ENCODE peak calls at places on chromosomes 3 and 15, in eight cellular contexts. One of them, this sample, is unnamed.

GRCh38 chr3:126484662-126485061 is 9.0 kb upstream of the ZXDC start:
- DNase-seq in SW 1271: no peak
- DNase-seq in EL: no peak
- DNase-seq in GM23248: no peak
- DNase-seq in NCI-H1092 treated with DMSO at 0.1 percent for 48 hours: no peak
- DNase-seq in choroid plexus epithelial cell: no peak
- DNase-seq in activated CD8-positive, alpha-beta memory T cell treated with anti-CD3 and anti-CD28 coated beads for 48 hours: no peak
- DNase-seq in progenitor cell of endocrine pancreas: no peak
- DNase-seq in this sample: no peak

GRCh38 chr3:32703491-32703968 is 18.5 kb downstream of the CNOT10 start:
- DNase-seq in SW 1271: no peak
- DNase-seq in progenitor cell of endocrine pancreas: no peak
- DNase-seq in activated CD8-positive, alpha-beta memory T cell treated with anti-CD3 and anti-CD28 coated beads for 48 hours: no peak
- DNase-seq in GM23248: no peak
- DNase-seq in choroid plexus epithelial cell: peak
- DNase-seq in EL: no peak
- DNase-seq in NCI-H1092 treated with DMSO at 0.1 percent for 48 hours: no peak
- DNase-seq in this sample: no peak

GRCh38 chr3:146968204-146968651 is 363.1 kb upstream of the PLSCR5 start:
- DNase-seq in EL: peak
- DNase-seq in progenitor cell of endocrine pancreas: no peak
- DNase-seq in SW 1271: peak
- DNase-seq in GM23248: peak
- DNase-seq in activated CD8-positive, alpha-beta memory T cell treated with anti-CD3 and anti-CD28 coated beads for 48 hours: no peak
- DNase-seq in choroid plexus epithelial cell: peak
- DNase-seq in NCI-H1092 treated with DMSO at 0.1 percent for 48 hours: no peak
- DNase-seq in this sample: no peak

GRCh38 chr15:62503451-62503850 is 338.4 kb upstream of the C2CD4B start:
- DNase-seq in SW 1271: no peak
- DNase-seq in GM23248: peak
- DNase-seq in activated CD8-positive, alpha-beta memory T cell treated with anti-CD3 and anti-CD28 coated beads for 48 hours: no peak
- DNase-seq in NCI-H1092 treated with DMSO at 0.1 percent for 48 hours: no peak
- DNase-seq in choroid plexus epithelial cell: peak
- DNase-seq in progenitor cell of endocrine pancreas: no peak
- DNase-seq in EL: peak
- DNase-seq in this sample: no peak

GRCh38 chr3:126004692-126005091 is 35.7 kb downstream of the ROPN1B start:
- DNase-seq in EL: no peak
- DNase-seq in GM23248: no peak
- DNase-seq in progenitor cell of endocrine pancreas: no peak
- DNase-seq in NCI-H1092 treated with DMSO at 0.1 percent for 48 hours: no peak
- DNase-seq in choroid plexus epithelial cell: no peak
- DNase-seq in activated CD8-positive, alpha-beta memory T cell treated with anti-CD3 and anti-CD28 coated beads for 48 hours: no peak
- DNase-seq in SW 1271: no peak
- DNase-seq in this sample: no peak

GRCh38 chr3:128021768-128022372 is 30.4 kb upstream of the SEC61A1 start:
- DNase-seq in activated CD8-positive, alpha-beta memory T cell treated with anti-CD3 and anti-CD28 coated beads for 48 hours: no peak
- DNase-seq in GM23248: no peak
- DNase-seq in choroid plexus epithelial cell: no peak
- DNase-seq in EL: no peak
- DNase-seq in progenitor cell of endocrine pancreas: no peak
- DNase-seq in SW 1271: no peak
- DNase-seq in NCI-H1092 treated with DMSO at 0.1 percent for 48 hours: no peak
- DNase-seq in this sample: no peak

GRCh38 chr15:51312132-51312531 is 26.3 kb downstream of the CYP19A1 start:
- DNase-seq in progenitor cell of endocrine pancreas: no peak
- DNase-seq in EL: no peak
- DNase-seq in NCI-H1092 treated with DMSO at 0.1 percent for 48 hours: no peak
- DNase-seq in activated CD8-positive, alpha-beta memory T cell treated with anti-CD3 and anti-CD28 coated beads for 48 hours: no peak
- DNase-seq in GM23248: peak
- DNase-seq in SW 1271: no peak
- DNase-seq in choroid plexus epithelial cell: peak
- DNase-seq in this sample: no peak

GRCh38 chr3:51703026-51703775 is 3.7 kb upstream of the GRM2 start:
- DNase-seq in GM23248: no peak
- DNase-seq in activated CD8-positive, alpha-beta memory T cell treated with anti-CD3 and anti-CD28 coated beads for 48 hours: no peak
- DNase-seq in progenitor cell of endocrine pancreas: no peak
- DNase-seq in EL: no peak
- DNase-seq in choroid plexus epithelial cell: no peak
- DNase-seq in NCI-H1092 treated with DMSO at 0.1 percent for 48 hours: peak
- DNase-seq in SW 1271: no peak
- DNase-seq in this sample: no peak

GRCh38 chr3:195227871-195228270 is 43.1 kb downstream of the XXYLT1 start:
- DNase-seq in SW 1271: no peak
- DNase-seq in choroid plexus epithelial cell: no peak
- DNase-seq in activated CD8-positive, alpha-beta memory T cell treated with anti-CD3 and anti-CD28 coated beads for 48 hours: no peak
- DNase-seq in EL: no peak
- DNase-seq in progenitor cell of endocrine pancreas: no peak
- DNase-seq in NCI-H1092 treated with DMSO at 0.1 percent for 48 hours: no peak
- DNase-seq in GM23248: no peak
- DNase-seq in this sample: no peak

GRCh38 chr3:73448761-73449290 is 175.9 kb downstream of the PDZRN3 start:
- DNase-seq in progenitor cell of endocrine pancreas: no peak
- DNase-seq in SW 1271: no peak
- DNase-seq in activated CD8-positive, alpha-beta memory T cell treated with anti-CD3 and anti-CD28 coated beads for 48 hours: no peak
- DNase-seq in choroid plexus epithelial cell: no peak
- DNase-seq in EL: no peak
- DNase-seq in GM23248: peak
- DNase-seq in NCI-H1092 treated with DMSO at 0.1 percent for 48 hours: no peak
- DNase-seq in this sample: no peak

GRCh38 chr3:123126051-123126450 is 59.2 kb downstream of the PDIA5 start:
- DNase-seq in GM23248: no peak
- DNase-seq in progenitor cell of endocrine pancreas: no peak
- DNase-seq in choroid plexus epithelial cell: no peak
- DNase-seq in SW 1271: no peak
- DNase-seq in NCI-H1092 treated with DMSO at 0.1 percent for 48 hours: no peak
- DNase-seq in activated CD8-positive, alpha-beta memory T cell treated with anti-CD3 and anti-CD28 coated beads for 48 hours: no peak
- DNase-seq in EL: no peak
- DNase-seq in this sample: no peak

GRCh38 chr3:119628816-119629445 is 31.2 kb downstream of the PLA1A start:
- DNase-seq in NCI-H1092 treated with DMSO at 0.1 percent for 48 hours: no peak
- DNase-seq in SW 1271: no peak
- DNase-seq in GM23248: no peak
- DNase-seq in choroid plexus epithelial cell: peak
- DNase-seq in EL: peak
- DNase-seq in progenitor cell of endocrine pancreas: no peak
- DNase-seq in activated CD8-positive, alpha-beta memory T cell treated with anti-CD3 and anti-CD28 coated beads for 48 hours: no peak
- DNase-seq in this sample: no peak

GRCh38 chr3:168121175-168121853 is 25.6 kb upstream of the GOLIM4 start:
- DNase-seq in progenitor cell of endocrine pancreas: no peak
- DNase-seq in GM23248: peak
- DNase-seq in SW 1271: no peak
- DNase-seq in EL: no peak
- DNase-seq in choroid plexus epithelial cell: peak
- DNase-seq in activated CD8-positive, alpha-beta memory T cell treated with anti-CD3 and anti-CD28 coated beads for 48 hours: no peak
- DNase-seq in NCI-H1092 treated with DMSO at 0.1 percent for 48 hours: no peak
- DNase-seq in this sample: no peak

GRCh38 chr3:23079976-23080375 is 123.2 kb upstream of the UBE2E2 start:
- DNase-seq in progenitor cell of endocrine pancreas: no peak
- DNase-seq in SW 1271: no peak
- DNase-seq in activated CD8-positive, alpha-beta memory T cell treated with anti-CD3 and anti-CD28 coated beads for 48 hours: no peak
- DNase-seq in choroid plexus epithelial cell: peak
- DNase-seq in NCI-H1092 treated with DMSO at 0.1 percent for 48 hours: no peak
- DNase-seq in EL: peak
- DNase-seq in GM23248: no peak
- DNase-seq in this sample: no peak

GRCh38 chr3:58214484-58215316 is 3.9 kb upstream of the DNASE1L3 start:
- DNase-seq in EL: peak
- DNase-seq in GM23248: peak
- DNase-seq in SW 1271: no peak
- DNase-seq in choroid plexus epithelial cell: peak
- DNase-seq in activated CD8-positive, alpha-beta memory T cell treated with anti-CD3 and anti-CD28 coated beads for 48 hours: peak
- DNase-seq in progenitor cell of endocrine pancreas: no peak
- DNase-seq in NCI-H1092 treated with DMSO at 0.1 percent for 48 hours: no peak
- DNase-seq in this sample: no peak

GRCh38 chr15:57171414-57171813 is 204.9 kb upstream of the CGNL1 start:
- DNase-seq in GM23248: no peak
- DNase-seq in choroid plexus epithelial cell: no peak
- DNase-seq in progenitor cell of endocrine pancreas: no peak
- DNase-seq in activated CD8-positive, alpha-beta memory T cell treated with anti-CD3 and anti-CD28 coated beads for 48 hours: no peak
- DNase-seq in NCI-H1092 treated with DMSO at 0.1 percent for 48 hours: no peak
- DNase-seq in SW 1271: no peak
- DNase-seq in EL: no peak
- DNase-seq in this sample: no peak

GRCh38 chr3:69649713-69650419 is 89.4 kb upstream of the MITF start:
- DNase-seq in choroid plexus epithelial cell: peak
- DNase-seq in EL: no peak
- DNase-seq in SW 1271: no peak
- DNase-seq in activated CD8-positive, alpha-beta memory T cell treated with anti-CD3 and anti-CD28 coated beads for 48 hours: no peak
- DNase-seq in progenitor cell of endocrine pancreas: no peak
- DNase-seq in GM23248: peak
- DNase-seq in NCI-H1092 treated with DMSO at 0.1 percent for 48 hours: no peak
- DNase-seq in this sample: no peak

GRCh38 chr3:133393204-133393603 is 6.7 kb upstream of the BFSP2 start:
- DNase-seq in NCI-H1092 treated with DMSO at 0.1 percent for 48 hours: no peak
- DNase-seq in activated CD8-positive, alpha-beta memory T cell treated with anti-CD3 and anti-CD28 coated beads for 48 hours: no peak
- DNase-seq in EL: no peak
- DNase-seq in SW 1271: no peak
- DNase-seq in GM23248: no peak
- DNase-seq in choroid plexus epithelial cell: no peak
- DNase-seq in progenitor cell of endocrine pancreas: no peak
- DNase-seq in this sample: no peak

GRCh38 chr15:79004336-79004735 is 59.5 kb upstream of the CTSH start:
- DNase-seq in activated CD8-positive, alpha-beta memory T cell treated with anti-CD3 and anti-CD28 coated beads for 48 hours: no peak
- DNase-seq in progenitor cell of endocrine pancreas: no peak
- DNase-seq in NCI-H1092 treated with DMSO at 0.1 percent for 48 hours: no peak
- DNase-seq in choroid plexus epithelial cell: peak
- DNase-seq in EL: peak
- DNase-seq in SW 1271: peak
- DNase-seq in GM23248: peak
- DNase-seq in this sample: peak